ENCODE peak calls at places on chromosomes 12 and 14, in nine cellular contexts. I is effector memory CD4-positive, alpha-beta T cell; Q is H9; H is hepatocyte; U is brain microvascular endothelial cell; Z is upper lobe of left lung; J is stimulated activated CD8-positive, alpha-beta memory T cell treated with anti-CD3 and anti-CD28 coated beads, Interleukin-4, amount 100 ng/mL, for 1 hour; V is Calu3; N is activated CD8-positive, alpha-beta T cell treated with anti-CD3 and anti-CD28 coated beads for 36 hours. X is an unnamed sample.

GRCh38 chr14:39276579-39277114 is 42.9 kb downstream of the MIA2 start:
- DNase-seq in H (no peak), Q (no peak), V (no peak), I (no peak), U (no peak), Z (no peak), N (no peak), J (no peak), X (no peak)

GRCh38 chr12:1777798-1778197 is 42.6 kb upstream of the LRTM2 start:
- DNase-seq in Z (no peak), V (no peak), Q (no peak), H (no peak), U (peak; percentile 53), I (no peak), N (no peak), J (no peak), X (no peak)

GRCh38 chr12:25728196-25728595 is 175.1 kb upstream of the LMNTD1 start:
- DNase-seq in N (no peak), Z (no peak), V (no peak), I (no peak), U (no peak), J (no peak), H (no peak), Q (no peak), X (no peak)

GRCh38 chr14:60485600-60486251 is at the start of gene C14orf39:
- DNase-seq in U (no peak), J (no peak), Z (peak; percentile 79), N (peak; percentile 39), I (no peak), Q (peak; percentile 71), H (peak; percentile 76), V (no peak), X (no peak)

GRCh38 chr14:53391631-53392030 is 238.5 kb upstream of the DDHD1 start:
- DNase-seq in U (peak; percentile 75), I (no peak), N (no peak), Z (no peak), H (no peak), V (no peak), Q (no peak), J (no peak), X (no peak)

GRCh38 chr14:89391123-89391522 is 25.9 kb downstream of the FOXN3 start:
- DNase-seq in Q (no peak), J (no peak), V (no peak), H (no peak), U (no peak), N (no peak), Z (no peak), I (no peak), X (no peak)

GRCh38 chr14:106372870-106373657 is 846.7 kb downstream of the TMEM121 start:
- DNase-seq in N (peak; percentile 93), Q (no peak), V (peak; percentile 81), H (no peak), I (peak; percentile 52), Z (peak; percentile 91), U (no peak), J (peak; percentile 59), X (peak; percentile 76)

GRCh38 chr12:110906088-110906487 is 14.3 kb downstream of the MYL2 start:
- DNase-seq in Z (no peak), J (no peak), V (no peak), I (no peak), U (no peak), N (peak; percentile 4), Q (no peak), H (no peak), X (peak; percentile 34)

GRCh38 chr14:32808574-32809098 is 130.0 kb upstream of the NPAS3 start:
- DNase-seq in N (no peak), I (no peak), Z (no peak), U (peak; percentile 35), V (no peak), J (no peak), Q (no peak), H (peak; percentile 13), X (no peak)

GRCh38 chr14:89254201-89254919 is 162.7 kb downstream of the FOXN3 start:
- DNase-seq in I (no peak), V (no peak), N (no peak), Z (no peak), U (no peak), Q (no peak), H (no peak), J (no peak), X (no peak)

GRCh38 chr14:62162998-62163589 is 400.9 kb downstream of the SNAPC1 start:
- DNase-seq in Q (peak; percentile 35), I (no peak), V (peak; percentile 23), Z (no peak), J (no peak), U (peak; percentile 35), N (peak; percentile 5), H (peak; percentile 64), X (peak; percentile 6)

GRCh38 chr14:38357557-38357956 is 101.7 kb upstream of the CLEC14A start:
- DNase-seq in J (no peak), Z (no peak), N (no peak), U (peak; percentile 59), V (no peak), I (no peak), Q (no peak), H (no peak), X (no peak)

GRCh38 chr12:43112101-43112661 is 439.8 kb downstream of the ADAMTS20 start:
- DNase-seq in Q (no peak), J (no peak), N (no peak), V (no peak), Z (no peak), H (peak; percentile 21), U (peak; percentile 7), I (no peak), X (no peak)

X was measured in MM.1S.